ENCODE peak calls at places on chromosomes 6 and 20, in nine cellular contexts. U is psoas muscle, S is right cardiac atrium, Y is stomach, X is sigmoid colon, E is SK-N-SH, C is neuronal stem cell, O is A549, D is ovary. M is an unnamed sample. For H3K4me1, the result is how much of the 10 kb centered on the place peaks cover.

GRCh38 chr6:113574147-113574546 is 283.0 kb upstream of the MARCKS start:
- DNase-seq in E (no peak), O (no peak), X (no peak), C (no peak), S (no peak), U (no peak), D (no peak), Y (no peak), M (no peak)

GRCh38 chr20:38134427-38135281 is 30.4 kb downstream of the TGM2 start:
- DNase-seq in Y (no peak), S (peak), X (peak), U (no peak), D (no peak), E (peak), O (no peak), C (no peak), M (no peak)

GRCh38 chr20:61698598-61698960 is 367.1 kb downstream of the TAF4 start:
- DNase-seq in D (no peak), Y (no peak), C (no peak), E (no peak), O (no peak), X (no peak), S (no peak), U (no peak), M (no peak)

GRCh38 chr6:132130530-132131298 is 179.5 kb upstream of the CCN2 start:
- DNase-seq in O (no peak), U (peak), D (peak), C (no peak), S (peak), E (no peak), X (peak), Y (no peak), M (peak)

GRCh38 chr20:7736336-7736735 is 203.9 kb downstream of the HAO1 start:
- DNase-seq in E (no peak), D (no peak), S (no peak), U (no peak), C (no peak), Y (no peak), X (no peak), O (no peak), M (no peak)

GRCh38 chr20:31538327-31538726 is 24.1 kb downstream of the HM13 start:
- DNase-seq in C (no peak), O (no peak), U (no peak), S (no peak), D (no peak), E (no peak), Y (no peak), X (no peak), M (no peak)

GRCh38 chr6:105363100-105363754 is 39.7 kb downstream of the PREP start:
- DNase-seq in Y (no peak), E (peak), C (no peak), U (no peak), O (no peak), S (no peak), X (no peak), D (no peak), M (no peak)

GRCh38 chr6:82364087-82365010 is 732 bp downstream of the TPBG start:
- DNase-seq in X (peak), O (peak), E (peak), D (peak), U (peak), Y (peak), S (peak), C (peak), M (peak)

GRCh38 chr6:106727480-106728153 is 98.2 kb downstream of the QRSL1 start:
- DNase-seq in O (no peak), E (no peak), D (no peak), X (no peak), U (no peak), S (no peak), C (no peak), Y (no peak), M (no peak)

GRCh38 chr6:32436995-32437836 is 2.5 kb upstream of the HLA-DRA start:
- DNase-seq in U (no peak), C (no peak), E (no peak), Y (no peak), D (no peak), X (no peak), S (no peak), O (no peak), M (no peak)

GRCh38 chr6:111837641-111838500 is 35.4 kb downstream of the FYN start:
- DNase-seq in C (no peak), O (no peak), D (no peak), E (no peak), X (no peak), U (no peak), Y (no peak), S (no peak), M (no peak)

GRCh38 chr6:14671261-14671681 is 553.7 kb downstream of the CD83 start:
- DNase-seq in C (no peak), U (peak), E (no peak), S (peak), D (peak), O (no peak), Y (peak), X (peak), M (no peak)

GRCh38 chr20:61694666-61695065 is 371.0 kb downstream of the TAF4 start:
- DNase-seq in Y (no peak), S (no peak), E (no peak), C (no peak), X (no peak), U (no peak), O (no peak), D (no peak), M (no peak)

GRCh38 chr6:144113366-144113765 is 18.0 kb upstream of the SF3B5 start:
- DNase-seq in D (no peak), X (no peak), C (no peak), S (no peak), O (no peak), U (no peak), Y (no peak), E (no peak), M (no peak)

GRCh38 chr6:144110210-144110609 is 14.8 kb upstream of the SF3B5 start:
- DNase-seq in Y (no peak), X (no peak), D (no peak), O (no peak), S (no peak), U (no peak), E (no peak), C (no peak), M (no peak)

GRCh38 chr6:144119376-144119775 is 24.0 kb upstream of the SF3B5 start:
- DNase-seq in S (no peak), U (no peak), C (no peak), Y (no peak), X (no peak), E (no peak), D (no peak), O (no peak), M (no peak)

DNA sequence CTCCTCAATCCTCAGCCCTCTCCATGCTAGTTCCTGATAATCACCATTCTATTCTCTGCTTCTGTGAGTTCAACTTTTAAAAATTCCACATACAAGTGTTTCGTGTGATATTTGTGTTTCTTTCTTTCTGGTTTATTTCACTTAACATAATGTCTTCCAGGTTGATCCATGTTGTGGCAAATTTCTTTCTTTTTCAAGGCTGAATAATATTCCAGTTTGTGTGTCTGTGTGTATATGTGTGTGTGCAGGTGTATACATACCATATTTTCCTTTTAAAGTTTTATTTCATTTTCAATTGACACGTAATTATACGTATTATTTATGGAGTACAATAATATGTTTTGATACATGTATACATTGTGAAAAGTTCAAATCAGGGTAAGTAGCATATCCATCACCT is 19.8 kb upstream of the SF3B5 start:
- DNase-seq in S (no peak), O (no peak), E (no peak), Y (no peak), U (no peak), X (no peak), D (no peak), C (no peak), M (no peak)
- H3K4me1 ChIP-seq in S (under half), O (under half), E (under half), Y (under half), U (under half), X (under half), D (under half), C (under half), M (under half)

GRCh38 chr20:50569864-50570836 is 60.0 kb downstream of the PTPN1 start:
- DNase-seq in Y (no peak), E (no peak), U (no peak), X (no peak), C (no peak), S (no peak), O (peak), D (no peak), M (no peak)
- H3K27ac ChIP-seq in Y (no peak), E (no peak), U (peak), X (no peak), C (no peak), S (no peak), O (peak), D (no peak), M (no peak)

DNA sequence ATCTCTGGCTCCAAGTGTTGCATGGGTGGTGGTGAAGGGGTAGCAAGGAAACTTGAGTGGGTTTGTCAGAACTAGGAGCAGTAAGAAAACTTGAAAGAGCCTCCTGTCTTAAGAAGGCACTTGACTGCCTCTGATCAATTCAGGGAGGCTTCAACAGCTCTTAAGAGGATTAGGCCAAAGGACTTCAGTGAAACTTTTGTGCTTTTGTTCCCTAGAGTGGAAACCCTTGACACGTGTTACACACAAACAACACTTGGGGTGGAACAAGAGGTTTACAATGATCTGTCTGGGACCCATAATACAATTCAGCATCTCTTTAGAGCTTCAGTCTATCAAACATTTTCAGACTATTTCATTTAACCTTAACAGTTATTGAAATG is 80.1 kb upstream of the ARMC2 start:
- DNase-seq in U (no peak), E (no peak), D (no peak), O (no peak), S (no peak), Y (no peak), C (peak), X (no peak), M (no peak)
- H3K4me1 ChIP-seq in U (under half), E (under half), D (under half), O (under half), S (under half), Y (under half), C (under half), X (under half), M (under half)

DNA sequence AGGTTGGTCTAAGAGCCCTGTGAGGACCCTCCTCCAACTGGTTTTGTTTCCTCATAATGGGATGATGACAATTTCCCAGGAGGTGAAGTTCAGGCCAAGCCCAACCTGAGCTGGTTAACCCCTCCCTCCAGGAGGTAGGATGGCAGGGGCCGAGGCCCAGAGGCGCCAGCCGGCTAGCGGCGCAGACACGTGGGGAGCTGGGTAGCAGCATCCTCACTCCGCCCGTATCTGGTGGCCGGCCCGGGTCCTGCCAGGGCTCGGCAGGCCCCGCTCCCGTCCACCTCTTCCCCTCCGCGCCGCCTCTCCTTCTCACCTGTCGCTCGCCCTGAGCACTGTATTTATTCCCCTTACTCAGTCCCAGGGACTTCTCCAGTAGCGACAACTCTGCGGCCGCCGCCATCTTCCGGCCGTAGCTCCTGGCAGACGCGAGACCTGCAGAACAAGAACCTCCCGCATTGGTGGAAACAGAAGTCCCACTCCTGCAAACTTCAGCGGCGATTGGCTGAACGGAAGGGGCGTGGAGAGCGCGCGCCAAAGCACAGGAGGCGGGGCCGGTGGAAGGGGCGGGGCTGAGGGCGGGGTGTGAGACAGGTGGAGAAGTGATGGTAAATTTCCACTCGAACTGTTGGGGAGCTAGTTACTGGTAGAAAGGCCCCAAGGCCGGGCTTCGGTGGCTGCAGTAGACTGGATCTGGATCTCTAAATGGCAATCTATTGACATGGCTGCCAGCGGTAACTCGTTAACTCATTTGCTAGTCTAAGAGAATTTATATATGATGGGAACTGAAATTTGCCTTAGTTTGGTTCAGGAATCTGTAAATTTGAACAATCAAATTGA is at the start of gene EEF1E1:
- DNase-seq in S (peak), O (peak), D (peak), Y (peak), U (peak), X (peak), E (peak), C (peak), M (peak)
- H3K27ac ChIP-seq in S (peak), O (peak), D (no peak), Y (peak), U (peak), X (peak), E (peak), C (peak), M (peak)

GRCh38 chr6:125750692-125751333 is 1.4 kb downstream of the HEY2 start:
- DNase-seq in C (peak), X (no peak), U (no peak), E (no peak), S (no peak), D (no peak), O (no peak), Y (no peak), M (no peak)
- H3K4me1 ChIP-seq in C (under half), X (under half), U (under half), E (under half), S (under half), D (under half), O (under half), Y (half or more), M (under half)

GRCh38 chr6:16432075-16433032 is 194.0 kb downstream of the GMPR start:
- DNase-seq in D (peak), X (no peak), U (no peak), C (no peak), Y (peak), O (no peak), S (peak), E (no peak), M (peak)
- H3K27ac ChIP-seq in D (no peak), X (no peak), U (no peak), C (no peak), Y (no peak), O (no peak), S (no peak), E (no peak), M (no peak)

DNA sequence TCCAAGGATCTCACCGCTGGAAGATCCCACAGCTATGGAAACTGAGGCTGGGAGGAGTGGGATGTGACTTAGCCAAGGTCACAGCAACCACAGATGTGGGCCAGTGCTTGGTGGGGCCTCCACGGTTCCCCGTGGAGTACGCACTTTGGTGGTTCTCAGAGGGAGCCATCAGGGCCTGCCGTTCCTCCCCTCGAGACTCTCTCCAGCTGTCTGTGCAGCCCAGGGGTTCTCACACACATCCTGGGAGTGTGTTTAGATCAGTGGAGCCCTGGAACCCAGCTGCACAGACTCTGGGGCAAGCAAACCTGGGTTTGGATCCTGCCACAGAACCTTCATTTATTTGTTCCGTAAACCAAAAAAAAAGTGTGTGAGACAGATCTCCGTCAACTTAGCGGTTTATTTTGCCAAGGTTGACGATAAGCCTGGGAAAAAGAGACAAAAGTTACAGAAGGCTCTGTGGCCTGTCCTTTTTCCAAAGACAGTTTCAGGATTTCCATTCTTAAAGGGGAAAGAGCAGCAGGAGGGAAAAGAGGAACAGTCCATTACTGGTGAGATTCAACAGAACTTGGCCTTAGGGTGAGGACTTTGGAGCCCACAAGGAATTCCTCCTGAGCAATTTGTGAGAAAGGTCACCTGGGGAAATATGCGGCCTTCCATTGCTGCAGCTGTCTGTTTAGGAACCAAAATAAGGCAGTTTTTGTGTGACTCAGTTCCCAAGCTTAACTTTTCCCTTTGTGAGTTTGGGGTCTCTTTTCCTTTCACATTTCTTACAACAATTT is 13.6 kb upstream of the MYMX start:
- DNase-seq in D (no peak), Y (no peak), O (no peak), X (no peak), U (no peak), E (no peak), C (no peak), S (no peak), M (no peak)
- H3K4me1 ChIP-seq in D (under half), Y (under half), O (under half), X (under half), U (under half), E (under half), C (under half), S (under half), M (under half)

GRCh38 chr20:21125849-21126840 is at the start of gene KIZ:
- DNase-seq in S (peak), X (peak), E (peak), C (peak), D (peak), O (peak), U (peak), Y (peak), M (peak)
- H3K27ac ChIP-seq in S (peak), X (peak), E (peak), C (peak), D (peak), O (peak), U (peak), Y (peak), M (peak)